ENCODE peak calls at places on chromosomes 11 and 22, in six cellular contexts. One of them, this sample, is unnamed. For H3K4me1, the result is how much of the 10 kb centered on the place peaks cover.

GRCh38 chr11:40491341-40491740 is 968.1 kb downstream of the LRRC4C start:
- DNase-seq in PC-9: no peak
- DNase-seq in breast epithelium: no peak
- DNase-seq in effector memory CD4-positive, alpha-beta T cell: no peak
- DNase-seq in tibial artery: no peak
- DNase-seq in neuronal stem cell: no peak
- DNase-seq in this sample: no peak

GRCh38 chr11:37110383-37110782 is 512.3 kb upstream of the RAG2 start:
- DNase-seq in PC-9: no peak
- DNase-seq in breast epithelium: no peak
- DNase-seq in effector memory CD4-positive, alpha-beta T cell: no peak
- DNase-seq in tibial artery: no peak
- DNase-seq in neuronal stem cell: no peak
- DNase-seq in this sample: no peak

GRCh38 chr22:44340271-44341239 is 27.8 kb upstream of the SHISAL1 start:
- DNase-seq in PC-9: no peak
- DNase-seq in breast epithelium: no peak
- DNase-seq in effector memory CD4-positive, alpha-beta T cell: no peak
- DNase-seq in tibial artery: no peak
- DNase-seq in neuronal stem cell: no peak
- DNase-seq in this sample: no peak

GRCh38 chr11:64283092-64283491 is 1.4 kb downstream of the BAD start:
- DNase-seq in PC-9: peak
- DNase-seq in breast epithelium: no peak
- DNase-seq in effector memory CD4-positive, alpha-beta T cell: no peak
- DNase-seq in tibial artery: no peak
- DNase-seq in neuronal stem cell: no peak
- DNase-seq in this sample: no peak

GRCh38 chr11:16326679-16327297 is 29.6 kb downstream of the SOX6 start:
- DNase-seq in PC-9: no peak
- DNase-seq in breast epithelium: no peak
- DNase-seq in effector memory CD4-positive, alpha-beta T cell: no peak
- DNase-seq in tibial artery: no peak
- DNase-seq in neuronal stem cell: no peak
- DNase-seq in this sample: no peak

GRCh38 chr11:64296236-64296635 is 3.9 kb upstream of the CATSPERZ start:
- DNase-seq in PC-9: no peak
- DNase-seq in breast epithelium: no peak
- DNase-seq in effector memory CD4-positive, alpha-beta T cell: no peak
- DNase-seq in tibial artery: no peak
- DNase-seq in neuronal stem cell: no peak
- DNase-seq in this sample: no peak

GRCh38 chr22:17303840-17304779 is 65.2 kb upstream of the CECR2 start:
- DNase-seq in PC-9: no peak
- DNase-seq in breast epithelium: no peak
- DNase-seq in effector memory CD4-positive, alpha-beta T cell: peak
- DNase-seq in tibial artery: no peak
- DNase-seq in neuronal stem cell: no peak
- DNase-seq in this sample: no peak

GRCh38 chr22:47372596-47373385 is 610.3 kb downstream of the TBC1D22A start:
- DNase-seq in PC-9: no peak
- DNase-seq in breast epithelium: no peak
- DNase-seq in effector memory CD4-positive, alpha-beta T cell: no peak
- DNase-seq in tibial artery: no peak
- DNase-seq in neuronal stem cell: no peak
- DNase-seq in this sample: no peak

GRCh38 chr11:85076535-85077330 is 550.4 kb downstream of the DLG2 start:
- DNase-seq in PC-9: no peak
- DNase-seq in breast epithelium: no peak
- DNase-seq in effector memory CD4-positive, alpha-beta T cell: no peak
- DNase-seq in tibial artery: no peak
- DNase-seq in neuronal stem cell: no peak
- DNase-seq in this sample: no peak

GRCh38 chr11:57320067-57320718 is 4.6 kb downstream of the TNKS1BP1 start:
- DNase-seq in PC-9: no peak
- DNase-seq in breast epithelium: no peak
- DNase-seq in effector memory CD4-positive, alpha-beta T cell: no peak
- DNase-seq in tibial artery: no peak
- DNase-seq in neuronal stem cell: no peak
- DNase-seq in this sample: peak

GRCh38 chr22:46537946-46538815 is 761 bp upstream of the CELSR1 start:
- DNase-seq in PC-9: peak
- DNase-seq in breast epithelium: no peak
- DNase-seq in effector memory CD4-positive, alpha-beta T cell: no peak
- DNase-seq in tibial artery: no peak
- DNase-seq in neuronal stem cell: peak
- DNase-seq in this sample: no peak

GRCh38 chr22:36546932-36547331 is 18.0 kb upstream of the EIF3D start:
- DNase-seq in PC-9: peak
- DNase-seq in breast epithelium: no peak
- DNase-seq in effector memory CD4-positive, alpha-beta T cell: no peak
- DNase-seq in tibial artery: no peak
- DNase-seq in neuronal stem cell: no peak
- DNase-seq in this sample: no peak

GRCh38 chr22:37269930-37270678 is 12.2 kb upstream of the CYTH4 start:
- DNase-seq in PC-9: no peak
- DNase-seq in breast epithelium: no peak
- DNase-seq in effector memory CD4-positive, alpha-beta T cell: no peak
- DNase-seq in tibial artery: peak
- DNase-seq in neuronal stem cell: no peak
- DNase-seq in this sample: no peak

GRCh38 chr11:62556102-62556871 is 9.7 kb upstream of the AHNAK start:
- DNase-seq in PC-9: peak
- DNase-seq in breast epithelium: peak
- DNase-seq in effector memory CD4-positive, alpha-beta T cell: peak
- DNase-seq in tibial artery: peak
- DNase-seq in neuronal stem cell: no peak
- DNase-seq in this sample: peak

GRCh38 chr11:47254381-47254780 is 3.4 kb upstream of the NR1H3 start:
- DNase-seq in PC-9: no peak
- DNase-seq in breast epithelium: no peak
- DNase-seq in effector memory CD4-positive, alpha-beta T cell: no peak
- DNase-seq in tibial artery: peak
- DNase-seq in neuronal stem cell: no peak
- DNase-seq in this sample: peak

GRCh38 chr11:15843309-15843857 is 513.0 kb downstream of the SOX6 start:
- DNase-seq in PC-9: no peak
- DNase-seq in breast epithelium: peak
- DNase-seq in effector memory CD4-positive, alpha-beta T cell: no peak
- DNase-seq in tibial artery: no peak
- DNase-seq in neuronal stem cell: peak
- DNase-seq in this sample: no peak

GRCh38 chr22:33247758-33248157 is 189.6 kb upstream of the SYN3 start:
- DNase-seq in PC-9: no peak
- DNase-seq in breast epithelium: no peak
- DNase-seq in effector memory CD4-positive, alpha-beta T cell: no peak
- DNase-seq in tibial artery: no peak
- DNase-seq in neuronal stem cell: no peak
- DNase-seq in this sample: no peak

GRCh38 chr11:133955091-133955846 is 1.5 kb downstream of the IGSF9B start:
- DNase-seq in PC-9: no peak
- DNase-seq in breast epithelium: no peak
- DNase-seq in effector memory CD4-positive, alpha-beta T cell: no peak
- DNase-seq in tibial artery: peak
- DNase-seq in neuronal stem cell: no peak
- DNase-seq in this sample: peak

GRCh38 chr11:1197431-1197885 is 25.4 kb upstream of the MUC5B start:
- DNase-seq in PC-9: no peak
- DNase-seq in breast epithelium: no peak
- DNase-seq in effector memory CD4-positive, alpha-beta T cell: no peak
- DNase-seq in tibial artery: no peak
- DNase-seq in neuronal stem cell: no peak
- DNase-seq in this sample: peak

GRCh38 chr22:44249376-44250147 is 63.2 kb downstream of the SHISAL1 start:
- DNase-seq in PC-9: no peak
- DNase-seq in breast epithelium: peak
- DNase-seq in effector memory CD4-positive, alpha-beta T cell: no peak
- DNase-seq in tibial artery: no peak
- DNase-seq in neuronal stem cell: no peak
- DNase-seq in this sample: no peak

GRCh38 chr11:1291295-1292017 is 18.0 kb downstream of the TOLLIP start:
- DNase-seq in PC-9: no peak
- DNase-seq in breast epithelium: no peak
- DNase-seq in effector memory CD4-positive, alpha-beta T cell: no peak
- DNase-seq in tibial artery: peak
- DNase-seq in neuronal stem cell: no peak
- DNase-seq in this sample: peak

GRCh38 chr11:19829109-19829790 is 116.6 kb downstream of the NAV2 start:
- DNase-seq in PC-9: peak
- DNase-seq in breast epithelium: peak
- DNase-seq in effector memory CD4-positive, alpha-beta T cell: no peak
- DNase-seq in tibial artery: no peak
- DNase-seq in neuronal stem cell: no peak
- DNase-seq in this sample: no peak

GRCh38 chr11:120839201-120839600 is 184.7 kb upstream of the TBCEL start:
- DNase-seq in PC-9: no peak
- DNase-seq in breast epithelium: no peak
- DNase-seq in effector memory CD4-positive, alpha-beta T cell: no peak
- DNase-seq in tibial artery: no peak
- DNase-seq in neuronal stem cell: no peak
- DNase-seq in this sample: no peak

GRCh38 chr11:120835601-120836228 is 188.2 kb upstream of the TBCEL start:
- DNase-seq in PC-9: no peak
- DNase-seq in breast epithelium: no peak
- DNase-seq in effector memory CD4-positive, alpha-beta T cell: no peak
- DNase-seq in tibial artery: no peak
- DNase-seq in neuronal stem cell: no peak
- DNase-seq in this sample: no peak

GRCh38 chr11:120830092-120830491 is 193.8 kb upstream of the TBCEL start:
- DNase-seq in PC-9: no peak
- DNase-seq in breast epithelium: no peak
- DNase-seq in effector memory CD4-positive, alpha-beta T cell: no peak
- DNase-seq in tibial artery: no peak
- DNase-seq in neuronal stem cell: no peak
- DNase-seq in this sample: no peak

GRCh38 chr11:120832609-120833221 is 191.2 kb upstream of the TBCEL start:
- DNase-seq in PC-9: no peak
- DNase-seq in breast epithelium: no peak
- DNase-seq in effector memory CD4-positive, alpha-beta T cell: no peak
- DNase-seq in tibial artery: no peak
- DNase-seq in neuronal stem cell: peak
- DNase-seq in this sample: no peak

DNA sequence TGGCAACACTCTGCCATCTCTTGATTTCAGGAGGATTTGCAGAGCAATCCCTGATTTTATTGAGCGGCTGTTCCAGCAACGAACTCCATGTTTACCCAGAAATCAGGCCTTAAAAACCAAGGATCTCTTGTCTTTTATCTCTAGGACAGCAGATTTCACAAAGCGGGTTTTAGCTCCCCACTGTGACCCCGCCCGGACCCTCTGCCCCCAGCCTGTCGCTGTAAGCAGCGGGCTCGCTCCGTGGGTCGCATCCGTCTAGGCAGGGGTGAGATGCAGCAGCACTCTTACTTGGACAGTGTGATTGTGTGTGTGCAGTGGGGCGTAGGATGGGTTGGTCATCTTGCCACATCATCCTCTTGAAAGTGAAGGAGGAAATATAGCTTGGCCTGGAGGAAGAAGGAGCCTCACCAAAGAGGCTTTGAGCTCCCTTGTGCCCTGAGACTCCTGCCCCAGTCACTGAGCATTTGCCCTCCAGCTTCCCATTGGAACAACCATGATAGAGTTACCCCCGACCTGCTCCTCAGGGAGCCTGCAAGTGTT is 189.1 kb upstream of the TBCEL start:
- DNase-seq in PC-9: no peak
- DNase-seq in breast epithelium: no peak
- DNase-seq in effector memory CD4-positive, alpha-beta T cell: no peak
- DNase-seq in tibial artery: no peak
- DNase-seq in neuronal stem cell: no peak
- DNase-seq in this sample: no peak
- H3K4me1 ChIP-seq in PC-9: under half
- H3K4me1 ChIP-seq in breast epithelium: under half
- H3K4me1 ChIP-seq in effector memory CD4-positive, alpha-beta T cell: under half
- H3K4me1 ChIP-seq in tibial artery: under half
- H3K4me1 ChIP-seq in neuronal stem cell: under half
- H3K4me1 ChIP-seq in this sample: under half

GRCh38 chr11:76269661-76270322 is 63.5 kb upstream of the WNT11 start:
- DNase-seq in PC-9: no peak
- DNase-seq in breast epithelium: no peak
- DNase-seq in effector memory CD4-positive, alpha-beta T cell: no peak
- DNase-seq in tibial artery: no peak
- DNase-seq in neuronal stem cell: no peak
- DNase-seq in this sample: no peak

GRCh38 chr11:76270387-76270786 is 64.1 kb upstream of the WNT11 start:
- DNase-seq in PC-9: no peak
- DNase-seq in breast epithelium: peak
- DNase-seq in effector memory CD4-positive, alpha-beta T cell: no peak
- DNase-seq in tibial artery: peak
- DNase-seq in neuronal stem cell: no peak
- DNase-seq in this sample: no peak

GRCh38 chr11:76268498-76268897 is 62.2 kb upstream of the WNT11 start:
- DNase-seq in PC-9: no peak
- DNase-seq in breast epithelium: no peak
- DNase-seq in effector memory CD4-positive, alpha-beta T cell: no peak
- DNase-seq in tibial artery: no peak
- DNase-seq in neuronal stem cell: no peak
- DNase-seq in this sample: no peak

GRCh38 chr11:76267563-76267962 is 61.3 kb upstream of the WNT11 start:
- DNase-seq in PC-9: no peak
- DNase-seq in breast epithelium: no peak
- DNase-seq in effector memory CD4-positive, alpha-beta T cell: no peak
- DNase-seq in tibial artery: no peak
- DNase-seq in neuronal stem cell: no peak
- DNase-seq in this sample: no peak

DNA sequence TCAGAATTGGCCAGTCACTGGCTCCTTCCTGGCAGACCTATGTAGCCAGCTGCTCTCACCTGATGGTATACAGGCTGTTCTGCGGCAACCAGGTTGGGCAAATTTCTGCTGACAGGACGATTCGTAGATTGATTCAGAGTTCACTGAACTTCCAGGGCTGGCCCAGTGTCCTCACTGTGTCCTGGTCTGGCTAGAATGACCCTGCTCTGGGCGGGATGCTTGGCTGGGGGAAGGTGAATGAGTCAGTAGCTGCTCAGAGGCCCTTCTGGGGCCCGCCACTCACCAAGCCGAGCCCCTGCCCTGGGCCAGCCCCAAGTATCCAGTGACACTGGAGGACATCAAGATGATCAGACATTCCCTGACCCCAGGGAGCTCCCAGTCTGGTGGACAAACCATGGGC is 62.9 kb upstream of the WNT11 start:
- DNase-seq in PC-9: no peak
- DNase-seq in breast epithelium: no peak
- DNase-seq in effector memory CD4-positive, alpha-beta T cell: no peak
- DNase-seq in tibial artery: peak
- DNase-seq in neuronal stem cell: no peak
- DNase-seq in this sample: peak
- H3K4me1 ChIP-seq in PC-9: under half
- H3K4me1 ChIP-seq in breast epithelium: under half
- H3K4me1 ChIP-seq in effector memory CD4-positive, alpha-beta T cell: under half
- H3K4me1 ChIP-seq in tibial artery: under half
- H3K4me1 ChIP-seq in neuronal stem cell: under half
- H3K4me1 ChIP-seq in this sample: under half

GRCh38 chr11:125515102-125515439 is 19.0 kb upstream of the FEZ1 start:
- DNase-seq in PC-9: no peak
- DNase-seq in breast epithelium: no peak
- DNase-seq in effector memory CD4-positive, alpha-beta T cell: no peak
- DNase-seq in tibial artery: no peak
- DNase-seq in neuronal stem cell: no peak
- DNase-seq in this sample: no peak
- H3K4me1 ChIP-seq in PC-9: under half
- H3K4me1 ChIP-seq in breast epithelium: under half
- H3K4me1 ChIP-seq in effector memory CD4-positive, alpha-beta T cell: under half
- H3K4me1 ChIP-seq in tibial artery: under half
- H3K4me1 ChIP-seq in neuronal stem cell: under half
- H3K4me1 ChIP-seq in this sample: under half

GRCh38 chr11:128738942-128739341 is 45.1 kb downstream of the FLI1 start:
- DNase-seq in PC-9: no peak
- DNase-seq in breast epithelium: no peak
- DNase-seq in effector memory CD4-positive, alpha-beta T cell: no peak
- DNase-seq in tibial artery: no peak
- DNase-seq in neuronal stem cell: no peak
- DNase-seq in this sample: no peak
- H3K4me1 ChIP-seq in PC-9: under half
- H3K4me1 ChIP-seq in breast epithelium: under half
- H3K4me1 ChIP-seq in effector memory CD4-positive, alpha-beta T cell: half or more
- H3K4me1 ChIP-seq in tibial artery: under half
- H3K4me1 ChIP-seq in neuronal stem cell: under half
- H3K4me1 ChIP-seq in this sample: under half